ENCODE peak calls at places on chromosome 17, in four cellular contexts. One of them, this sample, is unnamed.

GRCh38 chr17:16037636-16038035 is 38.0 kb downstream of the TTC19 start:
- DNase-seq in transverse colon: no peak
- DNase-seq in thoracic aorta: no peak
- DNase-seq in keratinocyte: no peak
- DNase-seq in this sample: no peak

GRCh38 chr17:2453325-2453724 is 52.5 kb upstream of the MNT start:
- DNase-seq in transverse colon: no peak
- DNase-seq in thoracic aorta: no peak
- DNase-seq in keratinocyte: no peak
- DNase-seq in this sample: no peak

GRCh38 chr17:41377546-41377945 is 4.6 kb downstream of the KRT34 start:
- DNase-seq in transverse colon: no peak
- DNase-seq in thoracic aorta: no peak
- DNase-seq in keratinocyte: no peak
- DNase-seq in this sample: no peak

GRCh38 chr17:76497979-76498885 is 3.0 kb downstream of the RHBDF2 start:
- DNase-seq in transverse colon: peak; percentile 60
- DNase-seq in thoracic aorta: peak; percentile 38
- DNase-seq in keratinocyte: peak; percentile 79
- DNase-seq in this sample: peak; percentile 76

GRCh38 chr17:46910179-46910927 is 12.6 kb upstream of the GOSR2 start:
- DNase-seq in transverse colon: no peak
- DNase-seq in thoracic aorta: no peak
- DNase-seq in keratinocyte: no peak
- DNase-seq in this sample: no peak

GRCh38 chr17:1929896-1930750 is 95.0 kb downstream of the RTN4RL1 start:
- DNase-seq in transverse colon: no peak
- DNase-seq in thoracic aorta: no peak
- DNase-seq in keratinocyte: no peak
- DNase-seq in this sample: no peak

GRCh38 chr17:417691-418420 is 65.2 kb upstream of the RPH3AL start:
- DNase-seq in transverse colon: no peak
- DNase-seq in thoracic aorta: no peak
- DNase-seq in keratinocyte: no peak
- DNase-seq in this sample: no peak

GRCh38 chr17:39631403-39631802 is 4.7 kb downstream of the PPP1R1B start:
- DNase-seq in transverse colon: peak; percentile 71
- DNase-seq in thoracic aorta: no peak
- DNase-seq in keratinocyte: no peak
- DNase-seq in this sample: no peak

GRCh38 chr17:57999496-58000017 is 7.5 kb downstream of the SRSF1 start:
- DNase-seq in transverse colon: no peak
- DNase-seq in thoracic aorta: no peak
- DNase-seq in keratinocyte: no peak
- DNase-seq in this sample: peak; percentile 57

GRCh38 chr17:76388966-76389888 is 4.8 kb downstream of the SPHK1 start:
- DNase-seq in transverse colon: no peak
- DNase-seq in thoracic aorta: no peak
- DNase-seq in keratinocyte: no peak
- DNase-seq in this sample: no peak

GRCh38 chr17:37292429-37293139 is 83.2 kb upstream of the C17orf78 start:
- DNase-seq in transverse colon: no peak
- DNase-seq in thoracic aorta: no peak
- DNase-seq in keratinocyte: no peak
- DNase-seq in this sample: no peak

GRCh38 chr17:39735882-39736281 is 1.9 kb upstream of the GRB7 start:
- DNase-seq in transverse colon: no peak
- DNase-seq in thoracic aorta: no peak
- DNase-seq in keratinocyte: no peak
- DNase-seq in this sample: no peak

GRCh38 chr17:71188811-71189492 is 931.9 kb upstream of the SOX9 start:
- DNase-seq in transverse colon: no peak
- DNase-seq in thoracic aorta: no peak
- DNase-seq in keratinocyte: peak; percentile 35
- DNase-seq in this sample: peak; percentile 79
- H3K4me3 ChIP-seq in transverse colon: no peak overlapping the region
- H3K4me3 ChIP-seq in thoracic aorta: no peak overlapping the region
- H3K4me3 ChIP-seq in keratinocyte: peak overlapping the region; percentile 16
- H3K4me3 ChIP-seq in this sample: peak overlapping the region; percentile 25

GRCh38 chr17:21677126-21677910 is 15.0 kb upstream of the KCNJ18 start:
- DNase-seq in transverse colon: no peak
- DNase-seq in thoracic aorta: no peak
- DNase-seq in keratinocyte: no peak
- DNase-seq in this sample: no peak
- H3K9me3 ChIP-seq in transverse colon: no peaks in the 10 kb centered on the region
- H3K9me3 ChIP-seq in thoracic aorta: peaks cover 3% of the 10 kb centered on the region
- H3K9me3 ChIP-seq in keratinocyte: peaks cover 30% of the 10 kb centered on the region
- H3K9me3 ChIP-seq in this sample: peaks cover 90% of the 10 kb centered on the region

GRCh38 chr17:17297217-17297616 is 6.0 kb upstream of the NT5M start:
- DNase-seq in transverse colon: no peak
- DNase-seq in thoracic aorta: no peak
- DNase-seq in keratinocyte: no peak
- DNase-seq in this sample: no peak
- TF ChIP-seq CTCF in transverse colon: no peak
- TF ChIP-seq CTCF in thoracic aorta: no peak
- TF ChIP-seq CTCF in keratinocyte: no peak
- TF ChIP-seq CTCF in this sample: no peak

GRCh38 chr17:48994548-48995331 is 2.4 kb upstream of the IGF2BP1 start:
- DNase-seq in transverse colon: no peak
- DNase-seq in thoracic aorta: no peak
- DNase-seq in keratinocyte: no peak
- DNase-seq in this sample: no peak
- H3K4me3 ChIP-seq in transverse colon: no peak overlapping the region
- H3K4me3 ChIP-seq in thoracic aorta: no peak overlapping the region
- H3K4me3 ChIP-seq in keratinocyte: no peak overlapping the region
- H3K4me3 ChIP-seq in this sample: no peak overlapping the region

GRCh38 chr17:70423562-70423961 is 254.2 kb downstream of the KCNJ2 start:
- DNase-seq in transverse colon: no peak
- DNase-seq in thoracic aorta: no peak
- DNase-seq in keratinocyte: no peak
- DNase-seq in this sample: no peak
- H3K9me3 ChIP-seq in transverse colon: no peaks in the 10 kb centered on the region
- H3K9me3 ChIP-seq in thoracic aorta: no peaks in the 10 kb centered on the region
- H3K9me3 ChIP-seq in keratinocyte: no peaks in the 10 kb centered on the region
- H3K9me3 ChIP-seq in this sample: no peaks in the 10 kb centered on the region

This sample was measured in AG04450.